ENCODE peak calls at places on chromosomes 5 and 9, in four cellular contexts. One of them, this sample, is unnamed.

GRCh38 chr9:131679261-131680020 is 60.4 kb downstream of the RAPGEF1 start:
- DNase-seq in RPMI8226: peak; percentile 11
- DNase-seq in colonic mucosa: no peak
- DNase-seq in effector CD4-positive, alpha-beta T cell: no peak
- DNase-seq in this sample: no peak

GRCh38 chr5:79075646-79076426 is 6.3 kb downstream of the BHMT2 start:
- DNase-seq in RPMI8226: no peak
- DNase-seq in effector CD4-positive, alpha-beta T cell: no peak
- DNase-seq in colonic mucosa: no peak
- DNase-seq in this sample: no peak

GRCh38 chr5:95029569-95030366 is 255.1 kb downstream of the MCTP1 start:
- DNase-seq in RPMI8226: no peak
- DNase-seq in effector CD4-positive, alpha-beta T cell: no peak
- DNase-seq in colonic mucosa: no peak
- DNase-seq in this sample: no peak

GRCh38 chr5:30183736-30184135 is 1009.8 kb upstream of the CDH6 start:
- DNase-seq in effector CD4-positive, alpha-beta T cell: no peak
- DNase-seq in RPMI8226: no peak
- DNase-seq in colonic mucosa: no peak
- DNase-seq in this sample: no peak

GRCh38 chr5:175542232-175542965 is 64.0 kb downstream of the SFXN1 start:
- DNase-seq in effector CD4-positive, alpha-beta T cell: no peak
- DNase-seq in colonic mucosa: no peak
- DNase-seq in RPMI8226: peak; percentile 48
- DNase-seq in this sample: no peak

GRCh38 chr9:73916016-73916673 is 581.0 kb upstream of the RORB start:
- DNase-seq in effector CD4-positive, alpha-beta T cell: no peak
- DNase-seq in colonic mucosa: no peak
- DNase-seq in RPMI8226: no peak
- DNase-seq in this sample: no peak

GRCh38 chr9:32867601-32868204 is 84.4 kb downstream of the TMEM215 start:
- DNase-seq in RPMI8226: no peak
- DNase-seq in colonic mucosa: no peak
- DNase-seq in effector CD4-positive, alpha-beta T cell: no peak
- DNase-seq in this sample: no peak

GRCh38 chr5:860506-861150 is 9.8 kb upstream of the ZDHHC11 start:
- DNase-seq in RPMI8226: no peak
- DNase-seq in effector CD4-positive, alpha-beta T cell: no peak
- DNase-seq in colonic mucosa: no peak
- DNase-seq in this sample: no peak

GRCh38 chr5:146345578-146346366 is 7.1 kb downstream of the POU4F3 start:
- DNase-seq in colonic mucosa: no peak
- DNase-seq in RPMI8226: no peak
- DNase-seq in effector CD4-positive, alpha-beta T cell: no peak
- DNase-seq in this sample: no peak

GRCh38 chr9:95508242-95508967 is 8.4 kb downstream of the PTCH1 start:
- DNase-seq in effector CD4-positive, alpha-beta T cell: no peak
- DNase-seq in RPMI8226: peak; percentile 32
- DNase-seq in colonic mucosa: no peak
- DNase-seq in this sample: peak; percentile 55

GRCh38 chr9:137620581-137620980 is 1.8 kb downstream of the EHMT1 start:
- DNase-seq in effector CD4-positive, alpha-beta T cell: no peak
- DNase-seq in colonic mucosa: no peak
- DNase-seq in RPMI8226: no peak
- DNase-seq in this sample: peak; percentile 41

GRCh38 chr5:66620711-66621110 is 24.5 kb downstream of the MAST4 start:
- DNase-seq in RPMI8226: no peak
- DNase-seq in colonic mucosa: no peak
- DNase-seq in effector CD4-positive, alpha-beta T cell: no peak
- DNase-seq in this sample: no peak

GRCh38 chr5:120942551-120942950 is 478.5 kb downstream of the PRR16 start:
- DNase-seq in effector CD4-positive, alpha-beta T cell: no peak
- DNase-seq in RPMI8226: no peak
- DNase-seq in colonic mucosa: no peak
- DNase-seq in this sample: no peak

GRCh38 chr9:129446828-129447550 is 173.9 kb downstream of the C9orf50 start:
- DNase-seq in RPMI8226: no peak
- DNase-seq in effector CD4-positive, alpha-beta T cell: no peak
- DNase-seq in colonic mucosa: no peak
- DNase-seq in this sample: peak; percentile 27

GRCh38 chr5:178336889-178337785 is 104.5 kb upstream of the PHYKPL start:
- DNase-seq in RPMI8226: no peak
- DNase-seq in effector CD4-positive, alpha-beta T cell: no peak
- DNase-seq in colonic mucosa: no peak
- DNase-seq in this sample: no peak